ENCODE peak calls at places on chromosome 4, in eight cellular contexts. C is endodermal cell, Z is A549, K is prostate gland, I is transverse colon, R is upper lobe of right lung, F is body of pancreas, A is HCT116. E is an unnamed sample.

GRCh38 chr4:108877821-108878220 is 115.0 kb upstream of the ETNPPL start:
- DNase-seq in F (no peak), A (no peak), C (no peak), K (no peak), Z (no peak), I (no peak), R (no peak), E (no peak)

GRCh38 chr4:19030048-19030447 is 1008.5 kb upstream of the LCORL start:
- DNase-seq in F (no peak), I (no peak), K (no peak), C (no peak), A (no peak), R (no peak), Z (no peak), E (no peak)

GRCh38 chr4:34878961-34879360 is 1365.4 kb downstream of the ARAP2 start:
- DNase-seq in A (no peak), F (no peak), I (no peak), K (no peak), Z (no peak), R (no peak), C (peak; percentile 48), E (no peak)

GRCh38 chr4:75042601-75043208 is 109.8 kb downstream of the PARM1 start:
- DNase-seq in I (no peak), F (no peak), K (no peak), A (no peak), Z (no peak), R (no peak), C (no peak), E (no peak)

GRCh38 chr4:125085-125820 is 952 bp downstream of the ZNF718 start:
- DNase-seq in K (peak; percentile 36), F (peak; percentile 63), A (no peak), Z (no peak), R (peak; percentile 73), I (peak; percentile 53), C (peak; percentile 86), E (no peak)

GRCh38 chr4:47747846-47748494 is 89.9 kb downstream of the CORIN start:
- DNase-seq in F (no peak), I (no peak), Z (no peak), K (no peak), C (no peak), R (no peak), A (no peak), E (no peak)

GRCh38 chr4:110953191-110953590 is 330.3 kb upstream of the PITX2 start:
- DNase-seq in I (no peak), K (no peak), Z (no peak), A (no peak), C (no peak), R (no peak), F (no peak), E (no peak)

GRCh38 chr4:82718067-82718935 is 80.3 kb downstream of the SCD5 start:
- DNase-seq in F (peak; percentile 20), R (no peak), Z (no peak), A (no peak), C (no peak), K (no peak), I (no peak), E (peak; percentile 82)

GRCh38 chr4:77310931-77311330 is 153.9 kb downstream of the CCNG2 start:
- DNase-seq in F (no peak), K (no peak), I (no peak), R (no peak), C (no peak), A (no peak), Z (no peak), E (no peak)

GRCh38 chr4:4395849-4396627 is 9.1 kb downstream of the NSG1 start:
- DNase-seq in I (no peak), A (no peak), K (no peak), Z (no peak), C (peak; percentile 78), R (no peak), F (no peak), E (no peak)

GRCh38 chr4:165541773-165542459 is 163.1 kb downstream of the CPE start:
- DNase-seq in F (no peak), I (no peak), R (no peak), C (no peak), A (no peak), Z (no peak), K (no peak), E (no peak)

GRCh38 chr4:41693629-41694028 is 54.9 kb downstream of the PHOX2B start:
- DNase-seq in C (no peak), K (no peak), Z (peak; percentile 9), R (no peak), F (no peak), A (no peak), I (no peak), E (no peak)

GRCh38 chr4:9762823-9763475 is 18.5 kb upstream of the DRD5 start:
- DNase-seq in R (no peak), Z (peak; percentile 17), C (peak; percentile 87), I (peak; percentile 63), K (peak; percentile 67), A (peak; percentile 70), F (peak; percentile 57), E (no peak)

GRCh38 chr4:122921971-122922876 is at the start of gene NUDT6:
- DNase-seq in I (peak; percentile 61), A (no peak), Z (peak; percentile 66), F (peak; percentile 49), K (peak; percentile 31), R (peak; percentile 82), C (peak; percentile 87), E (peak; percentile 76)

GRCh38 chr4:122920473-122920872 is 1.9 kb downstream of the NUDT6 start:
- DNase-seq in R (no peak), A (no peak), K (no peak), I (no peak), C (no peak), Z (no peak), F (no peak), E (no peak)

GRCh38 chr4:122917731-122918130 is 4.7 kb downstream of the NUDT6 start:
- DNase-seq in K (no peak), C (no peak), R (no peak), F (no peak), A (no peak), Z (no peak), I (no peak), E (no peak)

GRCh38 chr4:122922877-122923511 is 597 bp upstream of the NUDT6 start:
- DNase-seq in F (peak; percentile 73), K (peak; percentile 75), I (peak; percentile 88), C (peak; percentile 94), R (peak; percentile 90), A (peak; percentile 73), Z (peak; percentile 72), E (peak; percentile 86)

GRCh38 chr4:122921300-122921699 is 1.1 kb downstream of the NUDT6 start:
- DNase-seq in A (no peak), C (no peak), K (no peak), R (no peak), F (no peak), I (no peak), Z (no peak), E (no peak)
- H3K4me3 ChIP-seq in A (peak overlapping the region; percentile 86), C (peak overlapping the region; percentile 93), K (no peak overlapping the region), R (peak overlapping the region; percentile 80), F (no peak overlapping the region), I (no peak overlapping the region), Z (peak overlapping the region; percentile 87), E (no peak overlapping the region)

GRCh38 chr4:153750197-153750817 is 9.5 kb downstream of the RNF175 start:
- DNase-seq in R (no peak), Z (peak; percentile 15), I (peak; percentile 43), A (peak; percentile 54), K (peak; percentile 36), F (peak; percentile 59), C (peak; percentile 91), E (no peak)
- TF ChIP-seq CTCF in R (peak; percentile 72), Z (peak; percentile 60), I (peak; percentile 35), A (peak; percentile 77), K (peak; percentile 36), F (peak; percentile 52), C (peak; percentile 88), E (peak; percentile 47)

DNA sequence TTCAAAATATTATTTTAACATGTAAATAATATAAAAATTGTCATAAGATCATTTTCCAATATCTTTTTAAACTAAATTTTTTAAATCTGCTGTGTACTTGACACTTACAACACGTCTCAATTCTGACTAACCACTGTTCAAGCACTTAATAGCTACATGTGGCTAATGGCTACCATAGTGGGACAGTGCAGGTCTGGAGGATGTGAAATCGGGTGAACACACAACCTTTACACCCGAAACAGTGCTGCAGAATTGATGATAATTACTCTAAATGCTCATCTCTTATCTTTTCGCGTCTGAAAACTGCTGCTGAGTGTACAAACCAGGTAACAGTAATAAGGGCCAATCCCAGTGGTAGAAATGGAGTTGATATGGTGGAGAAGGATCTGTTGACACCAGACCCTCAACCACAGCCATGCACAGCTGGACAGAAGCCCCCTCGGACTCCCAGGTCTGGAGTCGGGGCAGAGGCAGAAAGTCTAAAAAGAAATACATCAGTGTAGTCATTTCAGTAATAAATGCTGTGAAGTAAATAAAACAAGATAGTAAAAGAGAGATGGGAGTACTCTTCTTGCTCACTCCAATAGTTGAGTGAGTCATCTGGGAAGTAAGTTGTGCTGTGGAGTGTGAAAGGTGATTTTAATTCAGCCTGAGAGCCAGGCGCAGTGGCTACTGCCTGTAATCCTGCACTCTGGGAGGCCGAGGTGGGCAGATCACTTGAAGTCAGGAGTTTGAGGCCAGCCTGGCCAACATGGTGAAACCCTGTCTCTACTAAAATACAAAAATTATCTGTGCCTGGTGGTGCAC is 150.0 kb downstream of the CBR4 start:
- DNase-seq in F (no peak), R (no peak), C (no peak), I (no peak), Z (no peak), K (no peak), A (no peak), E (no peak)
- H3K27ac ChIP-seq in F (no peak overlapping the region), R (peak overlapping the region; percentile 20), C (no peak overlapping the region), I (peak overlapping the region; percentile 78), Z (no peak overlapping the region), K (no peak overlapping the region), A (no peak overlapping the region), E (peak overlapping the region; percentile 70)

GRCh38 chr4:86498560-86499166 is 95.5 kb upstream of the PTPN13 start:
- DNase-seq in A (peak; percentile 47), F (no peak), I (no peak), K (peak; percentile 15), C (no peak), R (no peak), Z (peak; percentile 16), E (no peak)

GRCh38 chr4:86500527-86500926 is 93.6 kb upstream of the PTPN13 start:
- DNase-seq in A (no peak), I (no peak), Z (no peak), F (no peak), C (no peak), K (no peak), R (no peak), E (no peak)

GRCh38 chr4:86497980-86498379 is 96.1 kb upstream of the PTPN13 start:
- DNase-seq in I (no peak), C (peak; percentile 49), A (no peak), F (no peak), Z (no peak), K (peak; percentile 11), R (no peak), E (no peak)

GRCh38 chr4:86496094-86497060 is 97.7 kb upstream of the PTPN13 start:
- DNase-seq in I (peak; percentile 16), R (no peak), Z (peak; percentile 41), A (peak; percentile 35), C (peak; percentile 60), K (peak; percentile 20), F (peak; percentile 29), E (no peak)

DNA sequence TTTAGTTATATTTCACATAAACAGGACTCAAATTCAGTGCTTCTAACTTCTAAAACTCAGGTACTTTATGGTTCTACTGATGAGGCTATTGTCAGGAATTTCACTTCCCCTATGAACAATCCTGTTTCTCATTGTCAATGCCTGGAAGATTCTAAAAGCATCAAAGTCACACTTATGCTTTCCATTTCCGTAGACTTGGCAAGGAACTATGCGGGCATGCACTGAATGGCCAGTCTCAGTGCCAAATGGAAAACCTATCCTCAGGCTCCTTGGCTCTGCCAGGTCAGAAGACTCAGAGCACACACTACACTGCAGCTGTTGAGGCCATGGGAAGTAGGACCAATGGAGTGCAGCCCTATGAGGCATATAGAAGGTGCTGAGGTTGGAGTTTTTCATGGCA is 97.0 kb upstream of the PTPN13 start:
- DNase-seq in Z (no peak), K (peak; percentile 61), C (no peak), A (no peak), R (no peak), F (no peak), I (no peak), E (no peak)
- H3K4me3 ChIP-seq in Z (no peak overlapping the region), K (no peak overlapping the region), C (no peak overlapping the region), A (no peak overlapping the region), R (no peak overlapping the region), F (no peak overlapping the region), I (no peak overlapping the region), E (no peak overlapping the region)